ENCODE peak calls at places on chromosomes 1 and 21, in nine cellular contexts. B, O, H, P, M, W, I, A and U are unnamed samples.

GRCh38 chr1:91856996-91857395 is 29.0 kb downstream of the TGFBR3 start:
- DNase-seq in B (no peak), O (no peak), H (no peak), P (no peak), M (no peak), W (no peak), I (no peak), A (no peak), U (no peak)

GRCh38 chr1:163844393-163844948 is 522.7 kb downstream of the NUF2 start:
- DNase-seq in B (no peak), O (no peak), H (no peak), P (no peak), M (no peak), W (no peak), I (no peak), A (no peak), U (no peak)

GRCh38 chr21:26719750-26720149 is 125.5 kb downstream of the ADAMTS1 start:
- DNase-seq in B (no peak), O (no peak), H (no peak), P (no peak), M (no peak), W (no peak), I (no peak), A (no peak), U (no peak)

GRCh38 chr1:204080163-204080903 is 7.4 kb downstream of the SOX13 start:
- DNase-seq in B (peak), O (peak), H (no peak), P (peak), M (peak), W (peak), I (peak), A (peak), U (no peak)

GRCh38 chr1:51100264-51100880 is 1.7 kb upstream of the C1orf185 start:
- DNase-seq in B (no peak), O (no peak), H (no peak), P (no peak), M (no peak), W (no peak), I (no peak), A (no peak), U (peak)

GRCh38 chr21:45595574-45596295 is 47.8 kb upstream of the PCBP3 start:
- DNase-seq in B (no peak), O (no peak), H (no peak), P (peak), M (no peak), W (no peak), I (peak), A (peak), U (no peak)

GRCh38 chr1:3596663-3597598 is 14.4 kb downstream of the MEGF6 start:
- DNase-seq in B (no peak), O (no peak), H (no peak), P (no peak), M (no peak), W (no peak), I (no peak), A (no peak), U (no peak)

GRCh38 chr21:44648557-44649311 is 2.5 kb downstream of the KRTAP10-11 start:
- DNase-seq in B (no peak), O (no peak), H (no peak), P (no peak), M (no peak), W (peak), I (no peak), A (no peak), U (no peak)

GRCh38 chr21:15029077-15029476 is 35.7 kb downstream of the NRIP1 start:
- DNase-seq in B (no peak), O (no peak), H (no peak), P (no peak), M (no peak), W (no peak), I (no peak), A (no peak), U (no peak)

GRCh38 chr1:94924967-94925366 is 1.9 kb downstream of the CNN3 start:
- DNase-seq in B (no peak), O (no peak), H (peak), P (no peak), M (no peak), W (no peak), I (no peak), A (no peak), U (no peak)

GRCh38 chr21:33116669-33117267 is 46.8 kb downstream of the OLIG1 start:
- DNase-seq in B (no peak), O (no peak), H (no peak), P (no peak), M (no peak), W (no peak), I (peak), A (no peak), U (no peak)

GRCh38 chr21:46091118-46091517 is 6.8 kb upstream of the COL6A2 start:
- DNase-seq in B (no peak), O (no peak), H (no peak), P (no peak), M (no peak), W (no peak), I (peak), A (no peak), U (no peak)

GRCh38 chr1:243496173-243496553 is 240.3 kb downstream of the SDCCAG8 start:
- DNase-seq in B (no peak), O (no peak), H (no peak), P (no peak), M (no peak), W (no peak), I (peak), A (peak), U (no peak)

GRCh38 chr1:184143449-184143848 is 91.9 kb downstream of the TSEN15 start:
- DNase-seq in B (no peak), O (no peak), H (no peak), P (no peak), M (no peak), W (no peak), I (no peak), A (no peak), U (no peak)

GRCh38 chr1:147700042-147700711 is 29.9 kb upstream of the ACP6 start:
- DNase-seq in B (peak), O (peak), H (peak), P (no peak), M (peak), W (peak), I (no peak), A (no peak), U (no peak)

GRCh38 chr1:2431095-2431494 is 18.7 kb upstream of the PEX10 start:
- DNase-seq in B (no peak), O (peak), H (no peak), P (no peak), M (no peak), W (no peak), I (no peak), A (no peak), U (no peak)

GRCh38 chr1:112464501-112464900 is 44.3 kb upstream of the WNT2B start:
- DNase-seq in B (peak), O (no peak), H (peak), P (no peak), M (no peak), W (no peak), I (no peak), A (peak), U (no peak)

GRCh38 chr1:114292194-114292593 is 138.5 kb upstream of the SYT6 start:
- DNase-seq in B (no peak), O (no peak), H (no peak), P (no peak), M (no peak), W (no peak), I (no peak), A (no peak), U (no peak)

GRCh38 chr1:53342735-53343470 is 15.0 kb upstream of the LRP8 start:
- DNase-seq in B (no peak), O (no peak), H (no peak), P (peak), M (no peak), W (no peak), I (no peak), A (peak), U (no peak)

GRCh38 chr21:25916226-25916625 is 181.5 kb downstream of the GABPA start:
- DNase-seq in B (no peak), O (no peak), H (no peak), P (no peak), M (no peak), W (no peak), I (no peak), A (no peak), U (no peak)

GRCh38 chr1:2644591-2645101 is 11.8 kb upstream of the MMEL1 start:
- DNase-seq in B (no peak), O (no peak), H (no peak), P (peak), M (no peak), W (no peak), I (no peak), A (peak), U (no peak)

GRCh38 chr1:202268032-202268431 is 73.7 kb downstream of the UBE2T start:
- DNase-seq in B (no peak), O (no peak), H (no peak), P (peak), M (no peak), W (peak), I (peak), A (no peak), U (no peak)

GRCh38 chr21:46159390-46159789 is 4.0 kb upstream of the FTCD start:
- DNase-seq in B (peak), O (no peak), H (no peak), P (no peak), M (no peak), W (peak), I (peak), A (no peak), U (no peak)

GRCh38 chr21:34548782-34549376 is 36.9 kb upstream of the KCNE1 start:
- DNase-seq in B (no peak), O (no peak), H (no peak), P (no peak), M (no peak), W (no peak), I (no peak), A (no peak), U (no peak)

GRCh38 chr21:34545079-34545884 is 33.3 kb upstream of the KCNE1 start:
- DNase-seq in B (peak), O (no peak), H (peak), P (no peak), M (peak), W (no peak), I (peak), A (no peak), U (peak)

GRCh38 chr21:34546556-34546955 is 34.5 kb upstream of the KCNE1 start:
- DNase-seq in B (no peak), O (no peak), H (peak), P (no peak), M (no peak), W (no peak), I (no peak), A (no peak), U (no peak)

GRCh38 chr21:34543017-34543416 is 31.0 kb upstream of the KCNE1 start:
- DNase-seq in B (peak), O (no peak), H (no peak), P (no peak), M (no peak), W (no peak), I (no peak), A (no peak), U (no peak)

GRCh38 chr21:34544032-34544496 is 32.1 kb upstream of the KCNE1 start:
- DNase-seq in B (peak), O (peak), H (peak), P (no peak), M (peak), W (peak), I (no peak), A (no peak), U (no peak)
- TF ChIP-seq POLR2AphosphoS5 in B (peak), O (peak), H (peak), P (no peak), M (peak), W (peak), I (peak), A (no peak), U (no peak)

GRCh38 chr1:39574646-39575045 is 1.9 kb downstream of the PABPC4 start:
- DNase-seq in B (peak), O (peak), H (no peak), P (no peak), M (no peak), W (peak), I (no peak), A (no peak), U (no peak)

GRCh38 chr1:39573736-39574624 is 2.6 kb downstream of the PABPC4 start:
- DNase-seq in B (no peak), O (no peak), H (peak), P (no peak), M (no peak), W (no peak), I (no peak), A (no peak), U (no peak)

GRCh38 chr1:39573097-39573465 is 3.5 kb downstream of the PABPC4 start:
- DNase-seq in B (no peak), O (no peak), H (no peak), P (no peak), M (no peak), W (no peak), I (no peak), A (no peak), U (no peak)

GRCh38 chr1:39576016-39576657 is 453 bp downstream of the PABPC4 start:
- DNase-seq in B (peak), O (peak), H (peak), P (peak), M (no peak), W (peak), I (no peak), A (no peak), U (peak)

DNA sequence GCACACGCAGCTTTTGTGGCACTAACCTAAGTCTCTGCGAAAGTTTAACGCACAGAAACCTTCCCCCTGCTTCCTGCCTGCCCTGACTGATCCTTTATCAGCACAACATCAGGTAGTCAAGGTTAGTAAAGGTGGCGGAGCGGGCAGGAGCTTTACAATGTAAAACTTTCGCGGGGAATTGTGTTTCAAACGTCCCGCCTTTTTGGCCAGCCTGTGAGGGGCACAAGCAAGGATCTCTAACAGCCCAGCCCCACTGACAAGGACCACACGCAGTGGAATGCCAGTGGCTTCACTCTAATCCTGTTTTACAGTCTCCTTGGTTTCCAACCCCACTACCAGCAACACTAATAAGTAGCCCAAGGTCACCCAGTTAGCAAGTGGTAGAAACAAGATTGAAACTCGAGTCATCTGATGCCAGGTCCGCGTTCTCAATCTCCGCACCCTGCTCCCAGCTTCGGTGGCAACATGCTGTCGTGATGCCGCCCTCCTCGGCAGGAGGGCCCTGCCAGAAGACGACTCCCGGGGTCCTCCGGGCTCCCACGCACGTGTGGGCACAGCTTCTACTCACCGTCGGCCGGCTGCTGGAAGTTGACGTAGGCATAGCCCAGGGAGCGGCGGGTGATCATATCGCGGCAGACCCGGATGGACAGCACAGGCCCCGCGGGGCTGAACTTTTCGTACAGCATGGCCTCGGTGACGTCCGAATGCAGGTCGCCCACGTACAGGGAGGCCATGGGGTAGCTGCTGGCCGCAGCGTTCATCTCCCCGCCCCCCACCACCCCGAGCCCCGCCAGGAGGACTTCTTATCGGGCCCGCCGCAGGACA is 1.2 kb downstream of the PABPC4 start:
- DNase-seq in B (peak), O (peak), H (peak), P (peak), M (no peak), W (peak), I (peak), A (peak), U (peak)
- TF ChIP-seq POLR2A in B (no peak), O (no peak), H (no peak), P (no peak), M (no peak), W (no peak), I (no peak), A (no peak), U (no peak)

DNA sequence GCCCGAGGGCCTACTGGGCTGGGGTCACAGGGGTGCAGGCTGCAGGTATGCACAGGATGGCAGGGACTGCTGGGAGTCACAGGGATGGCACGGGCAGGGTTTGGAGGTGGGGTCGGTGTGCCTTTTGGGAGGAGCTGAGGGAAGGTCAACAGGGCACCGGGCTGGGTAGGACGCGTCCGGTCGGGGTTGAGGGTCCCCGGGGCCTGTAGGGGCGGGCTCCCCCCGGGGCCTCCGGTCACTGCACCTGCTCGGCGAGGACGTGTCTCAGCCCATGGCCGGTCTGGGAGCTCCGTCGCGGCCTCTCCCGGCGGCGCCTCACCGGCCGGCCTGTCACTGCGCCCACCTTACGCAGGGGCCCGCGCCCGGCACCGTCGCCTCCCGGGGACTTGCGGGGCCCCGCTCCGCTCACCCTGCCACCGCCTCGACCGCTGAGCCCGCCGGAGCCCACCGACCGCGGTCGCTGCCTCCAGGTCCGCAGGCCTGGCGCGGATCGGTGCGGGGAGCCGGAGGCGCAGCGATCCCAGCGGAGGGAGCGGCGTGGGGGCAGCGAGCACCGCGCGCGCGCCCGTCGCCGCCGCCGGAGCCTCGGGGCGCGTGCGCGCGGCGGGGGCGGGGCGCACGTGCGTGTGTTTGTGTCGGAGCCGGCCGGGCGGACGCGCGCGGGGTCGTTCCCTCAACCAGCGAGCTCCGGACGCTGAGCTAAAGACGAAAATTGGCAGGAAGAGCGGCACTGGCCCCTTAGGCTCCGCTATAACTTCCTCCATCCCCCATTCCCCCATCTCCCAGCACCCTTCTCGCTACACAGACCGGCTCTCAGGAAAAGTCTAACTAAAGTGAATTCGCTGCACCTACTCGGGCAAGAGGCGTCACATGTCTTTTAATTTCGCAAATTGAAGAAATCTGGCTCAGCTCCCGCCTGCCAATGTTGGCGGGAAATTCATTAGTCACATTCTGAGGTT is at the start of gene AMIGO1:
- DNase-seq in B (peak), O (peak), H (peak), P (peak), M (no peak), W (peak), I (peak), A (no peak), U (peak)
- TF ChIP-seq POLR2AphosphoS5 in B (no peak), O (no peak), H (no peak), P (peak), M (no peak), W (no peak), I (no peak), A (no peak), U (no peak)

GRCh38 chr1:999797-1000356 is at the start of gene HES4:
- DNase-seq in B (peak), O (peak), H (peak), P (peak), M (peak), W (peak), I (peak), A (peak), U (no peak)

GRCh38 chr1:998905-999796 is 746 bp downstream of the HES4 start:
- DNase-seq in B (no peak), O (no peak), H (no peak), P (peak), M (no peak), W (no peak), I (peak), A (peak), U (no peak)

GRCh38 chr1:1001631-1002300 is 1.9 kb upstream of the HES4 start:
- DNase-seq in B (peak), O (peak), H (peak), P (peak), M (peak), W (peak), I (peak), A (peak), U (peak)

GRCh38 chr1:1001057-1001630 is 1.2 kb upstream of the HES4 start:
- DNase-seq in B (no peak), O (no peak), H (no peak), P (peak), M (no peak), W (no peak), I (peak), A (peak), U (no peak)

GRCh38 chr1:1000357-1001056 is 610 bp upstream of the HES4 start:
- DNase-seq in B (peak), O (peak), H (peak), P (peak), M (peak), W (peak), I (peak), A (peak), U (peak)
- TF ChIP-seq POLR2A in B (peak), O (peak), H (no peak), P (no peak), M (no peak), W (no peak), I (peak), A (peak), U (no peak)

GRCh38 chr1:246923482-246923881 is 8.3 kb downstream of the AHCTF1 start:
- DNase-seq in B (no peak), O (no peak), H (no peak), P (no peak), M (no peak), W (no peak), I (no peak), A (no peak), U (no peak)

GRCh38 chr1:246923900-246924299 is 7.8 kb downstream of the AHCTF1 start:
- DNase-seq in B (no peak), O (no peak), H (no peak), P (no peak), M (no peak), W (no peak), I (no peak), A (no peak), U (no peak)

GRCh38 chr1:246930830-246931548 is 759 bp downstream of the AHCTF1 start:
- DNase-seq in B (peak), O (peak), H (peak), P (peak), M (no peak), W (peak), I (peak), A (peak), U (peak)

GRCh38 chr1:246921481-246921880 is 10.3 kb downstream of the AHCTF1 start:
- DNase-seq in B (no peak), O (no peak), H (no peak), P (no peak), M (no peak), W (no peak), I (no peak), A (no peak), U (no peak)

DNA sequence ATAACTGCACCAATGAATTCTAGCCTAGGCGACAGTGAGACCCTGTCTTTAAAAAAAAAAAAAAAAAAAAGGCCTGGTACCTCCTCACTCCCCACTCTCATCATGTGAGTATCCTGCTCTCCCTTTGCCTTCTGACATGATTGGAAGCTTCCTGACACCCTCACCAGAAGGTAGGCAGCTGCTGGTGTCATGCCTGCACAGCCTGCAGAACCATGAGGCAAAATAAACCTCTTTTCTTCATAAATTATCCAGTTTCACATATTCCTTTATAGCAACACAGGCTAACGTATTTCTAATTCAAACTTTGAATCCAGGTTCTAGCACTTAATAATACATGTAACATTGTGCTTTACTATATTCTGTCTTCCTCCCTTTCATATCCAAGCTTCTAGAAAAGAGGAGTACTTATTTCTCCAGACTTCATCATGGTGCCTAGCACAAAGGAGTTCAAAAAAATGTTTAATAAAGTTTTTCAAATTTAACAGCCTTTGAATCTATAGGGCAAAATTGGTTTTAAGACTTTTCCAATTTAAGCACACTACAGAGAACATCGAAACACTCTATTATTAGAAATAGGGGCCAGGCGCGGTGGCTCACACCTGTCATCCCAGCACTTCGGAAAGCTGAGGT is 5.6 kb downstream of the AHCTF1 start:
- DNase-seq in B (no peak), O (no peak), H (no peak), P (no peak), M (no peak), W (no peak), I (no peak), A (no peak), U (no peak)
- TF ChIP-seq POLR2AphosphoS5 in B (no peak), O (no peak), H (no peak), P (no peak), M (no peak), W (no peak), I (no peak), A (no peak), U (no peak)

GRCh38 chr1:93304716-93305138 is 41.0 kb upstream of the DR1 start:
- DNase-seq in B (peak), O (peak), H (peak), P (no peak), M (peak), W (peak), I (no peak), A (no peak), U (no peak)
- TF ChIP-seq POLR2A in B (no peak), O (no peak), H (no peak), P (no peak), M (no peak), W (no peak), I (no peak), A (no peak), U (no peak)